ENCODE peak calls at places on chromosomes 11 and 22, in seven cellular contexts. L is retinal pigment epithelial cell, B is Calu3, U is adrenal gland, Q is nephron progenitor cell, Z is ovary, O is HCT116. W is an unnamed sample.

GRCh38 chr11:9755561-9755960 is 91.7 kb downstream of the SWAP70 start:
- DNase-seq in Z (no peak), Q (no peak), U (no peak), B (no peak), O (no peak), L (no peak), W (no peak)

GRCh38 chr11:66336234-66337102 is at the start of gene RIN1:
- DNase-seq in Q (peak), Z (peak), L (peak), B (peak), O (peak), U (peak), W (peak)

GRCh38 chr11:74019860-74020259 is 11.0 kb upstream of the UCP3 start:
- DNase-seq in B (no peak), L (no peak), Z (no peak), O (no peak), Q (no peak), U (no peak), W (no peak)

GRCh38 chr11:43987384-43988039 is 45.1 kb downstream of the C11orf96 start:
- DNase-seq in O (no peak), Q (peak), U (peak), Z (peak), B (peak), L (peak), W (no peak)

GRCh38 chr11:95920460-95921105 is 3.3 kb downstream of the MTMR2 start:
- DNase-seq in U (no peak), Z (no peak), O (no peak), B (no peak), Q (no peak), L (no peak), W (no peak)

GRCh38 chr22:28043269-28043668 is 124.2 kb upstream of the PITPNB start:
- DNase-seq in Q (no peak), O (no peak), L (no peak), U (no peak), Z (no peak), B (no peak), W (no peak)

GRCh38 chr11:65500262-65501004 is 1.6 kb downstream of the MALAT1 start:
- DNase-seq in U (peak), Z (peak), L (no peak), B (no peak), O (no peak), Q (no peak), W (no peak)

GRCh38 chr11:1205987-1206331 is 16.9 kb upstream of the MUC5B start:
- DNase-seq in Q (no peak), B (no peak), L (no peak), U (no peak), Z (no peak), O (no peak), W (peak)

GRCh38 chr22:50625568-50626313 is 2.2 kb downstream of the ARSA start:
- DNase-seq in O (no peak), L (no peak), Q (no peak), B (no peak), U (no peak), Z (no peak), W (no peak)

DNA sequence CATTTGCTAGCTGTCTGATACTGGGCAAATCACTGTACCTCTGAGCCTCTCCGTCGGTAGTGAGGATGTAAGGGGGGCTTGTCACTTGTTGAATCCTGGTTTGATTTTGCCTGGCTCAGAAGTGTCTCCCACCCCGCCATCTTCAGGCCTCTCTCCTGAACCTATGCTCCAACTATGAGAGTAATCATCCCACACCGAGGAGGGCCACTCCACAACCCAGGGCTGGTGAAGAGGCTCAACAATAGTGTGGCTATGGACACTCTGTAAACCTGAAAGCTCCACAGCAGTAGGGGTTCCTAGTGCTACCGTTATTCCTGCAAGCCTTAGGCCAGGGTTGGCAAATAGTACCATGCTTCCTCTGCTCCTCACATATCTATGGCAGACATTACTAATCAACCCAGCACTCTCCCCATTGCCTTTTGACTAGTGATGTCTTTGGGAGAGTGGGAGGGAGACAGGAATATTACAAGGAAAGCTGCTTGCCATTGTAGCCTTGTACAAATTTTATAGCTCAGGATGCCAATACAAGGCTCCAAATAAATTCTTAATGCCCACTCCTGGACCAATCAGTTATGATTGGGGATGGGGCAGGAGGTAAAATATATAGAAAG is 134.0 kb upstream of the TEAD1 start:
- DNase-seq in O (peak), U (no peak), Q (no peak), L (no peak), Z (no peak), B (no peak), W (peak)
- TF ChIP-seq CTCF in O (no peak), U (no peak), Q (no peak), L (no peak), Z (no peak), B (no peak), W (no peak)

GRCh38 chr22:33315954-33316353 is 257.8 kb upstream of the SYN3 start:
- DNase-seq in Z (no peak), L (no peak), U (no peak), B (no peak), O (no peak), Q (no peak), W (no peak)

GRCh38 chr22:33324228-33324627 is 266.0 kb upstream of the SYN3 start:
- DNase-seq in L (no peak), Z (no peak), Q (no peak), O (no peak), U (no peak), B (no peak), W (no peak)

GRCh38 chr22:33326540-33327295 is 268.5 kb upstream of the SYN3 start:
- DNase-seq in O (no peak), B (no peak), U (no peak), Z (no peak), L (no peak), Q (no peak), W (no peak)

GRCh38 chr22:33325232-33326004 is 267.2 kb upstream of the SYN3 start:
- DNase-seq in U (no peak), O (no peak), Z (no peak), B (peak), L (no peak), Q (no peak), W (no peak)

DNA sequence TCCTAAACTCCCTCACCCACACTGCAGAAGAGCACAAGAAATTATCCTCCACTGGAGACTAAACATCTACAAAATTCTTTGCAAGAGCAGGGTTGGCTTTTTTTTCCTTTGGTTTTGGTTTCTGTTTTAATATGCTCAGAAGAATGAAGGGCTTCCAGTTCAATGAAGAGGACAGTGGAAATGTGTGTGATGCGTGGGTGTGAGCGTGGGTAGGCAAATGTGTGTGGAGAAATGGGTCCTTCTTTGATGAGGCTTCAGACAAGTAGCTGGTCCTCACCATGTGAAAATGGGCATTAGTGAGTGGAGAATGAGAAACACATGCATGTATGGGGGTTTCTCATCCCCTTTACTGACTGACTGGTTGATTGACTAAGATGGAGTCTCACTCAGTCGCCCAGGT is 263.3 kb upstream of the SYN3 start:
- DNase-seq in L (no peak), U (no peak), Z (no peak), Q (no peak), B (no peak), O (no peak), W (no peak)
- TF ChIP-seq CTCF in L (no peak), U (no peak), Z (no peak), Q (no peak), B (no peak), O (no peak), W (no peak)

DNA sequence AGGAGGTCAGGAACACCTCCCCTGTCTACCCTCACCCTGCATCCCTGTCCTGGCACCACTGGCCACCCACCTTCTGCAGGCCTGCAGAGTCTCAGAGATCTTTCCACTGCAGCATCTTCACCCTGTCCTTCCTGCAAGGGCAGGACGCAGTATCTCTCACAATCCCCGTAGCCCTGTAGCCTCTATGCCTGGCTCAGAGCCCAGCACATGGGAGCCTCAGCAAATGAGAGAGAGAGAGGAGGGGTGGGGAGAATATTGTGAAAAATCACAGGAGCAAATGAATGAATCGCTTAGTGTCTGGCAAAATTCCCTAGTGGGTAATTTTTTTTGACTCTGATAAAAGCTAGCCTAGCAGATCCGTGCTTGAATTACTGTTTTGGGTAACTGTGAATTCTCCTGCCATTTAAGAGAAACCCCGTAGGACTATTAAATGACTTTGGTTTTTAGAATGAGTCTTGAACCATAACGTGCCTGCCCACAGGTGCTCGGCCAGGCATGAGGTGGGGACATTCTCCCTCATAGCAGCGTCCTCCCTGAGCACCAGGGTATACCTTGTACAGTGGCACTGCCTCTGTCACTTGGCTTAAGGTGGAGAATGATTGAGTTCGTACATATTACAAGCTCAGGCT is 91.5 kb downstream of the MORC2 start:
- DNase-seq in O (no peak), L (no peak), U (peak), Z (peak), Q (no peak), B (no peak), W (no peak)
- TF ChIP-seq CTCF in O (no peak), L (no peak), U (no peak), Z (no peak), Q (no peak), B (no peak), W (no peak)

GRCh38 chr22:37127350-37127878 is 17.9 kb upstream of the TMPRSS6 start:
- DNase-seq in L (no peak), Q (no peak), Z (no peak), U (no peak), B (no peak), O (no peak), W (no peak)

GRCh38 chr22:37130031-37130430 is 19.7 kb downstream of the IL2RB start:
- DNase-seq in B (no peak), Z (no peak), L (no peak), Q (no peak), O (no peak), U (no peak), W (no peak)

GRCh38 chr22:37126383-37126782 is 16.9 kb upstream of the TMPRSS6 start:
- DNase-seq in L (no peak), O (peak), U (peak), Q (no peak), Z (no peak), B (no peak), W (no peak)

GRCh38 chr22:37128555-37129281 is 19.2 kb upstream of the TMPRSS6 start:
- DNase-seq in Q (no peak), B (no peak), U (no peak), Z (no peak), L (no peak), O (no peak), W (no peak)

DNA sequence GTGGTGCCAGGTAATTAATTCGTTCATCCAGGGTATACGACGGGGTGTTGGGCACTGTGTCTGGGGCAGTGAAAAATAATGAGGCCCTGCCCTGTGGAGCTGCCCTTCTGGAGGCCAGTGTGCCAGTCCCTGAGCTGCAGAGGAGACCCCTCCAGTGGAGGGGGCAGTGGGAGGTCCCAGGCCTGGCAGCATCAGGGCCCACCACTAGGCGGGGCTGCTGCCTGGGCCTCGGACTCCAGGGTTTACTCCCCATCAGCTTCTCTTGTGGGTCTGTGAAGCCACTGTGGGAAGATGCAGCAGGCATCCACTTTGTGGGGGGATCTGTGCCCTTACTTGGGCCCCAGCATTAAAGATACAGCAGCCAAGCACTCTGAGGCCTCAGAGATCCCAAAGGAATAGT is 17.4 kb upstream of the TMPRSS6 start:
- DNase-seq in B (no peak), O (no peak), U (no peak), Q (peak), Z (no peak), L (no peak), W (no peak)
- TF ChIP-seq CTCF in B (peak), O (peak), U (no peak), Q (peak), Z (no peak), L (peak), W (peak)

DNA sequence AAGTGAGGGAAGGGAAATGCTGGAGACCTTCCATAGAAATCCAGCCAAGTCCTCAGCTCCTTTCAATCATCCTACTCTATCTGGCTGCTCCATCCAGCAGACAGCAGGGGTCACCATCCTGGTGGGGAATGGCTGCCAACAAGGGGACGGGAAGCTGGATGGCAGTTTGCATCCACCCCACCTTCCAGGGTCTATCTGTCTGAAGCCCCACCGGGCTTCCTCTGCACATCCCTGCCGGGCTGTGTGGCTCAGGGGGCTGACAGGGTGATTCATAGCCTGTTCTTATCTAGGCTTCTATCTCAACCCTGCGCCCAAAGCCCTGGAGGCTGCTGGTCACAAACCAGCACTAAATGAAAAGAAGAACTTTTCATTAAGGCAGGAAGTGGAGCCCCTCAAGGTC is 1.1 kb downstream of the SYTL2 start:
- DNase-seq in Z (no peak), B (peak), L (no peak), Q (peak), U (no peak), O (no peak), W (no peak)
- TF ChIP-seq CTCF in Z (no peak), B (peak), L (peak), Q (no peak), U (no peak), O (peak), W (peak)

GRCh38 chr22:39314251-39314971 is 5.0 kb downstream of the RPL3 start:
- DNase-seq in Z (no peak), Q (no peak), U (peak), O (no peak), L (no peak), B (no peak), W (no peak)
- TF ChIP-seq CTCF in Z (no peak), Q (no peak), U (peak), O (peak), L (peak), B (no peak), W (peak)

GRCh38 chr11:59641156-59641555 is 25.6 kb upstream of the OSBP start:
- DNase-seq in Z (no peak), U (no peak), Q (no peak), L (no peak), O (no peak), B (no peak), W (no peak)
- TF ChIP-seq CTCF in Z (no peak), U (no peak), Q (no peak), L (no peak), O (no peak), B (no peak), W (no peak)

DNA sequence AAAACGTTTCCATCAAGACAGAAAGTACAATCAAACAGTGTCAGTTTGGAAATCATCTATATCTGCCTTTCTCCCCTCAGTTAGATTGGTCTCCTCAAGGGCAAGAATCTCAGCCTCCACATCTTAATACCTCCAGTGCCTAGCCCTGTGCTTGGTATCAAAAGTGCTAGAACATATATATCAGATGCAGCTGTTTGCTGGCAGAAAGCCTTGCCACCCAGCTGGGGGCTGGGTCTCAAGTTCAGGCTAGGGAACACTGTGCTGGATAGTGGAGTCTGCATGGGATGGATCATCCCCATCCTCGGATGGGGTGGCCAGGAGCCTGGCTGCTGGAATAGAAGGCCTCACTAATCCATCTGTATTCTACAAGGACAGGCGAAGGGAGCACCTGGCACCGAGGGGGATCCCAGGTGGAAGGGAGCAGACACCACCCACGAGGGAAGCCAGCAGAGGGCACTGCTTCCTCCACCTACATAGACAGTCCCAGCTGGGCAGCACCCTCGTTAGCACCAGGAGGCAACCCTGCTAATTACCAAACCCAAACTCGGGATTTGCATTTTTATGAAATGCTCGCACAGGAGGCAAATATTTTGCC is 602.2 kb downstream of the BUD13 start:
- DNase-seq in L (no peak), Z (no peak), O (no peak), U (no peak), Q (no peak), B (peak), W (peak)
- TF ChIP-seq CTCF in L (peak), Z (no peak), O (peak), U (no peak), Q (peak), B (no peak), W (no peak)

GRCh38 chr22:44957267-44957905 is 52.4 kb downstream of the PHF21B start:
- DNase-seq in Q (no peak), O (no peak), U (no peak), B (no peak), Z (no peak), L (no peak), W (no peak)
- TF ChIP-seq CTCF in Q (peak), O (peak), U (no peak), B (no peak), Z (no peak), L (peak), W (peak)